ENCODE peak calls at places on chromosomes 16 and 17, in ten cellular contexts. One of them, this sample, is unnamed.

GRCh38 chr16:89084814-89085612 is 8.6 kb upstream of the ACSF3 start:
- DNase-seq in esophagus muscularis mucosa: no peak
- DNase-seq in GM23338: no peak
- DNase-seq in suprapubic skin: no peak
- DNase-seq in SK-N-SH: no peak
- DNase-seq in transverse colon: no peak
- DNase-seq in sigmoid colon: no peak
- DNase-seq in GM12878: no peak
- DNase-seq in stomach: no peak
- DNase-seq in breast epithelium: no peak
- DNase-seq in this sample: peak

GRCh38 chr16:27618611-27619380 is 68.9 kb downstream of the KATNIP start:
- DNase-seq in esophagus muscularis mucosa: no peak
- DNase-seq in GM23338: no peak
- DNase-seq in suprapubic skin: no peak
- DNase-seq in SK-N-SH: no peak
- DNase-seq in transverse colon: no peak
- DNase-seq in sigmoid colon: no peak
- DNase-seq in GM12878: no peak
- DNase-seq in stomach: no peak
- DNase-seq in breast epithelium: no peak
- DNase-seq in this sample: no peak

GRCh38 chr17:72053069-72053846 is 67.6 kb upstream of the SOX9 start:
- DNase-seq in esophagus muscularis mucosa: no peak
- DNase-seq in GM23338: peak
- DNase-seq in suprapubic skin: no peak
- DNase-seq in SK-N-SH: peak
- DNase-seq in transverse colon: no peak
- DNase-seq in sigmoid colon: no peak
- DNase-seq in GM12878: no peak
- DNase-seq in stomach: no peak
- DNase-seq in breast epithelium: no peak
- DNase-seq in this sample: no peak

GRCh38 chr17:17176341-17176740 is 29.8 kb downstream of the PLD6 start:
- DNase-seq in esophagus muscularis mucosa: no peak
- DNase-seq in GM23338: no peak
- DNase-seq in suprapubic skin: no peak
- DNase-seq in SK-N-SH: no peak
- DNase-seq in transverse colon: no peak
- DNase-seq in sigmoid colon: no peak
- DNase-seq in GM12878: no peak
- DNase-seq in stomach: no peak
- DNase-seq in breast epithelium: no peak
- DNase-seq in this sample: no peak

GRCh38 chr16:57297856-57298255 is 13.4 kb upstream of the PLLP start:
- DNase-seq in esophagus muscularis mucosa: no peak
- DNase-seq in GM23338: peak
- DNase-seq in suprapubic skin: no peak
- DNase-seq in SK-N-SH: no peak
- DNase-seq in transverse colon: no peak
- DNase-seq in sigmoid colon: peak
- DNase-seq in GM12878: no peak
- DNase-seq in stomach: no peak
- DNase-seq in breast epithelium: no peak
- DNase-seq in this sample: peak

GRCh38 chr17:22286337-22287041 is 594.2 kb downstream of the KCNJ18 start:
- DNase-seq in esophagus muscularis mucosa: peak
- DNase-seq in GM23338: no peak
- DNase-seq in suprapubic skin: peak
- DNase-seq in SK-N-SH: no peak
- DNase-seq in transverse colon: no peak
- DNase-seq in sigmoid colon: peak
- DNase-seq in GM12878: no peak
- DNase-seq in stomach: peak
- DNase-seq in breast epithelium: no peak
- DNase-seq in this sample: peak

GRCh38 chr17:41914358-41914766 is 4.4 kb downstream of the ACLY start:
- DNase-seq in esophagus muscularis mucosa: no peak
- DNase-seq in GM23338: no peak
- DNase-seq in suprapubic skin: no peak
- DNase-seq in SK-N-SH: no peak
- DNase-seq in transverse colon: peak
- DNase-seq in sigmoid colon: no peak
- DNase-seq in GM12878: no peak
- DNase-seq in stomach: no peak
- DNase-seq in breast epithelium: no peak
- DNase-seq in this sample: no peak

GRCh38 chr17:33474789-33475188 is 181.7 kb upstream of the ASIC2 start:
- DNase-seq in esophagus muscularis mucosa: no peak
- DNase-seq in GM23338: no peak
- DNase-seq in suprapubic skin: no peak
- DNase-seq in SK-N-SH: no peak
- DNase-seq in transverse colon: no peak
- DNase-seq in sigmoid colon: no peak
- DNase-seq in GM12878: no peak
- DNase-seq in stomach: no peak
- DNase-seq in breast epithelium: no peak
- DNase-seq in this sample: no peak

GRCh38 chr17:77600346-77600745 is 358.2 kb upstream of the TNRC6C start:
- DNase-seq in esophagus muscularis mucosa: no peak
- DNase-seq in GM23338: no peak
- DNase-seq in suprapubic skin: peak
- DNase-seq in SK-N-SH: no peak
- DNase-seq in transverse colon: no peak
- DNase-seq in sigmoid colon: no peak
- DNase-seq in GM12878: no peak
- DNase-seq in stomach: peak
- DNase-seq in breast epithelium: no peak
- DNase-seq in this sample: peak

GRCh38 chr17:38745545-38745944 is 2.6 kb downstream of the PCGF2 start:
- DNase-seq in esophagus muscularis mucosa: no peak
- DNase-seq in GM23338: no peak
- DNase-seq in suprapubic skin: no peak
- DNase-seq in SK-N-SH: no peak
- DNase-seq in transverse colon: no peak
- DNase-seq in sigmoid colon: no peak
- DNase-seq in GM12878: no peak
- DNase-seq in stomach: no peak
- DNase-seq in breast epithelium: no peak
- DNase-seq in this sample: no peak

GRCh38 chr17:38742431-38743308 is 5.5 kb downstream of the PCGF2 start:
- DNase-seq in esophagus muscularis mucosa: no peak
- DNase-seq in GM23338: no peak
- DNase-seq in suprapubic skin: no peak
- DNase-seq in SK-N-SH: peak
- DNase-seq in transverse colon: peak
- DNase-seq in sigmoid colon: peak
- DNase-seq in GM12878: no peak
- DNase-seq in stomach: no peak
- DNase-seq in breast epithelium: no peak
- DNase-seq in this sample: peak

GRCh38 chr17:38741853-38742421 is 6.2 kb downstream of the PCGF2 start:
- DNase-seq in esophagus muscularis mucosa: no peak
- DNase-seq in GM23338: no peak
- DNase-seq in suprapubic skin: no peak
- DNase-seq in SK-N-SH: peak
- DNase-seq in transverse colon: peak
- DNase-seq in sigmoid colon: peak
- DNase-seq in GM12878: no peak
- DNase-seq in stomach: peak
- DNase-seq in breast epithelium: no peak
- DNase-seq in this sample: peak

GRCh38 chr17:38741443-38741842 is 6.7 kb downstream of the PCGF2 start:
- DNase-seq in esophagus muscularis mucosa: no peak
- DNase-seq in GM23338: no peak
- DNase-seq in suprapubic skin: no peak
- DNase-seq in SK-N-SH: no peak
- DNase-seq in transverse colon: no peak
- DNase-seq in sigmoid colon: no peak
- DNase-seq in GM12878: no peak
- DNase-seq in stomach: no peak
- DNase-seq in breast epithelium: no peak
- DNase-seq in this sample: no peak

GRCh38 chr17:38743556-38744171 is 4.5 kb downstream of the PCGF2 start:
- DNase-seq in esophagus muscularis mucosa: no peak
- DNase-seq in GM23338: peak
- DNase-seq in suprapubic skin: no peak
- DNase-seq in SK-N-SH: no peak
- DNase-seq in transverse colon: no peak
- DNase-seq in sigmoid colon: no peak
- DNase-seq in GM12878: no peak
- DNase-seq in stomach: no peak
- DNase-seq in breast epithelium: no peak
- DNase-seq in this sample: no peak
- TF ChIP-seq POLR2AphosphoS5 in esophagus muscularis mucosa: no peak
- TF ChIP-seq POLR2AphosphoS5 in GM23338: no peak
- TF ChIP-seq POLR2AphosphoS5 in suprapubic skin: no peak
- TF ChIP-seq POLR2AphosphoS5 in SK-N-SH: no peak
- TF ChIP-seq POLR2AphosphoS5 in transverse colon: no peak
- TF ChIP-seq POLR2AphosphoS5 in sigmoid colon: no peak
- TF ChIP-seq POLR2AphosphoS5 in GM12878: no peak
- TF ChIP-seq POLR2AphosphoS5 in stomach: no peak
- TF ChIP-seq POLR2AphosphoS5 in breast epithelium: no peak
- TF ChIP-seq POLR2AphosphoS5 in this sample: no peak

GRCh38 chr16:84925092-84925772 is 86.1 kb downstream of the ZDHHC7 start:
- DNase-seq in esophagus muscularis mucosa: no peak
- DNase-seq in GM23338: peak
- DNase-seq in suprapubic skin: no peak
- DNase-seq in SK-N-SH: peak
- DNase-seq in transverse colon: peak
- DNase-seq in sigmoid colon: peak
- DNase-seq in GM12878: no peak
- DNase-seq in stomach: peak
- DNase-seq in breast epithelium: no peak
- DNase-seq in this sample: peak
- H3K27ac ChIP-seq in esophagus muscularis mucosa: peak
- H3K27ac ChIP-seq in GM23338: no peak
- H3K27ac ChIP-seq in suprapubic skin: no peak
- H3K27ac ChIP-seq in SK-N-SH: no peak
- H3K27ac ChIP-seq in transverse colon: peak
- H3K27ac ChIP-seq in sigmoid colon: peak
- H3K27ac ChIP-seq in GM12878: no peak
- H3K27ac ChIP-seq in stomach: no peak
- H3K27ac ChIP-seq in breast epithelium: no peak
- H3K27ac ChIP-seq in this sample: no peak

DNA sequence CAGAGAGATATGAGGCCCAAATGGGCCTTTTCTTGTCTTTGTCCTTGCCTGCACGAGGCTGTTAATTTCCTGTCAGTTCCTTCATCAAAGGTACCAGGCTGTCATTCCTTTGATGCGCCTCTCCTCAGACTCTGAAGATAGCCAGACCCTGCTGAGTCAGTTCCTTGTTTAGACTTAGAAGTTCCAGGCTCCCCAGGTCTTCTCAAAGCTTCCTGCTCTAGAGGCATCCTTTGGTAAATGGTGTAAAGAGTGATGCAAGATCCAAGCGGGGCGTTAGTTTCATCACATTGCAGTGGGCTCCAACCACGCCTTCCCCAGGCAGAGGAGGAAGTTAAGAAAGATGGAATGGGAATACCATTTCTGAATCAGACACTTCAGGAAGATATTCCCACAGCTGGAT is 4.0 kb upstream of the CDH11 start:
- DNase-seq in esophagus muscularis mucosa: peak
- DNase-seq in GM23338: no peak
- DNase-seq in suprapubic skin: no peak
- DNase-seq in SK-N-SH: no peak
- DNase-seq in transverse colon: no peak
- DNase-seq in sigmoid colon: no peak
- DNase-seq in GM12878: no peak
- DNase-seq in stomach: no peak
- DNase-seq in breast epithelium: no peak
- DNase-seq in this sample: no peak
- TF ChIP-seq POLR2AphosphoS5 in esophagus muscularis mucosa: no peak
- TF ChIP-seq POLR2AphosphoS5 in GM23338: no peak
- TF ChIP-seq POLR2AphosphoS5 in suprapubic skin: no peak
- TF ChIP-seq POLR2AphosphoS5 in SK-N-SH: no peak
- TF ChIP-seq POLR2AphosphoS5 in transverse colon: no peak
- TF ChIP-seq POLR2AphosphoS5 in sigmoid colon: no peak
- TF ChIP-seq POLR2AphosphoS5 in GM12878: no peak
- TF ChIP-seq POLR2AphosphoS5 in stomach: no peak
- TF ChIP-seq POLR2AphosphoS5 in breast epithelium: peak
- TF ChIP-seq POLR2AphosphoS5 in this sample: no peak

GRCh38 chr17:45949755-45950320 is 49.2 kb upstream of the STH start:
- DNase-seq in esophagus muscularis mucosa: no peak
- DNase-seq in GM23338: no peak
- DNase-seq in suprapubic skin: no peak
- DNase-seq in SK-N-SH: no peak
- DNase-seq in transverse colon: no peak
- DNase-seq in sigmoid colon: peak
- DNase-seq in GM12878: no peak
- DNase-seq in stomach: no peak
- DNase-seq in breast epithelium: no peak
- DNase-seq in this sample: no peak
- H3K27ac ChIP-seq in esophagus muscularis mucosa: no peak
- H3K27ac ChIP-seq in GM23338: no peak
- H3K27ac ChIP-seq in suprapubic skin: no peak
- H3K27ac ChIP-seq in SK-N-SH: no peak
- H3K27ac ChIP-seq in transverse colon: no peak
- H3K27ac ChIP-seq in sigmoid colon: no peak
- H3K27ac ChIP-seq in GM12878: no peak
- H3K27ac ChIP-seq in stomach: no peak
- H3K27ac ChIP-seq in breast epithelium: no peak
- H3K27ac ChIP-seq in this sample: no peak

This sample was measured in spleen.